ENCODE peak calls at places on chromosomes 7 and 10, in eight cellular contexts. One of them, this sample, is unnamed.

GRCh38 chr7:18873674-18874341 is 243.6 kb downstream of the TWIST1 start:
- DNase-seq in non-pigmented ciliary epithelial cell: no peak
- DNase-seq in HFFc6: peak; percentile 31
- DNase-seq in HS-27A: no peak
- DNase-seq in HL-60: no peak
- DNase-seq in kidney: no peak
- DNase-seq in stimulated activated CD8-positive, alpha-beta memory T cell treated with anti-CD3 and anti-CD28 coated beads, Interleukin-2, amount 100 ng/mL, for 1 hour: no peak
- DNase-seq in activated naive CD4-positive, alpha-beta T cell: no peak
- DNase-seq in this sample: no peak

GRCh38 chr10:131137223-131137622 is 174.3 kb downstream of the TCERG1L start:
- DNase-seq in activated naive CD4-positive, alpha-beta T cell: no peak
- DNase-seq in non-pigmented ciliary epithelial cell: no peak
- DNase-seq in HL-60: no peak
- DNase-seq in kidney: peak; percentile 49
- DNase-seq in HFFc6: no peak
- DNase-seq in HS-27A: no peak
- DNase-seq in stimulated activated CD8-positive, alpha-beta memory T cell treated with anti-CD3 and anti-CD28 coated beads, Interleukin-2, amount 100 ng/mL, for 1 hour: no peak
- DNase-seq in this sample: no peak

GRCh38 chr7:85001493-85002345 is 185.1 kb downstream of the SEMA3D start:
- DNase-seq in kidney: no peak
- DNase-seq in non-pigmented ciliary epithelial cell: no peak
- DNase-seq in HS-27A: no peak
- DNase-seq in HFFc6: no peak
- DNase-seq in HL-60: no peak
- DNase-seq in stimulated activated CD8-positive, alpha-beta memory T cell treated with anti-CD3 and anti-CD28 coated beads, Interleukin-2, amount 100 ng/mL, for 1 hour: no peak
- DNase-seq in activated naive CD4-positive, alpha-beta T cell: no peak
- DNase-seq in this sample: no peak

GRCh38 chr10:110005716-110006115 is 2.1 kb upstream of the ADD3 start:
- DNase-seq in stimulated activated CD8-positive, alpha-beta memory T cell treated with anti-CD3 and anti-CD28 coated beads, Interleukin-2, amount 100 ng/mL, for 1 hour: no peak
- DNase-seq in non-pigmented ciliary epithelial cell: peak; percentile 42
- DNase-seq in HFFc6: peak; percentile 68
- DNase-seq in activated naive CD4-positive, alpha-beta T cell: no peak
- DNase-seq in HS-27A: no peak
- DNase-seq in kidney: peak; percentile 63
- DNase-seq in HL-60: no peak
- DNase-seq in this sample: no peak

GRCh38 chr10:14491814-14492213 is 161.1 kb upstream of the FRMD4A start:
- DNase-seq in kidney: no peak
- DNase-seq in non-pigmented ciliary epithelial cell: no peak
- DNase-seq in stimulated activated CD8-positive, alpha-beta memory T cell treated with anti-CD3 and anti-CD28 coated beads, Interleukin-2, amount 100 ng/mL, for 1 hour: no peak
- DNase-seq in HFFc6: no peak
- DNase-seq in HS-27A: no peak
- DNase-seq in activated naive CD4-positive, alpha-beta T cell: no peak
- DNase-seq in HL-60: no peak
- DNase-seq in this sample: no peak

GRCh38 chr10:72068901-72069446 is 19.4 kb downstream of the SPOCK2 start:
- DNase-seq in activated naive CD4-positive, alpha-beta T cell: no peak
- DNase-seq in HFFc6: no peak
- DNase-seq in non-pigmented ciliary epithelial cell: no peak
- DNase-seq in kidney: peak; percentile 66
- DNase-seq in HS-27A: no peak
- DNase-seq in stimulated activated CD8-positive, alpha-beta memory T cell treated with anti-CD3 and anti-CD28 coated beads, Interleukin-2, amount 100 ng/mL, for 1 hour: no peak
- DNase-seq in HL-60: no peak
- DNase-seq in this sample: no peak

GRCh38 chr7:151485006-151485732 is 34.5 kb downstream of the RHEB start:
- DNase-seq in HFFc6: peak; percentile 75
- DNase-seq in activated naive CD4-positive, alpha-beta T cell: no peak
- DNase-seq in stimulated activated CD8-positive, alpha-beta memory T cell treated with anti-CD3 and anti-CD28 coated beads, Interleukin-2, amount 100 ng/mL, for 1 hour: no peak
- DNase-seq in HS-27A: no peak
- DNase-seq in HL-60: no peak
- DNase-seq in kidney: no peak
- DNase-seq in non-pigmented ciliary epithelial cell: peak; percentile 63
- DNase-seq in this sample: no peak

GRCh38 chr7:118872568-118872967 is 648.1 kb downstream of the ANKRD7 start:
- DNase-seq in activated naive CD4-positive, alpha-beta T cell: no peak
- DNase-seq in stimulated activated CD8-positive, alpha-beta memory T cell treated with anti-CD3 and anti-CD28 coated beads, Interleukin-2, amount 100 ng/mL, for 1 hour: no peak
- DNase-seq in non-pigmented ciliary epithelial cell: peak; percentile 5
- DNase-seq in HL-60: no peak
- DNase-seq in HFFc6: no peak
- DNase-seq in HS-27A: no peak
- DNase-seq in kidney: no peak
- DNase-seq in this sample: peak; percentile 17

GRCh38 chr7:47254081-47255006 is 327.6 kb downstream of the TNS3 start:
- DNase-seq in HFFc6: peak; percentile 23
- DNase-seq in stimulated activated CD8-positive, alpha-beta memory T cell treated with anti-CD3 and anti-CD28 coated beads, Interleukin-2, amount 100 ng/mL, for 1 hour: no peak
- DNase-seq in HS-27A: no peak
- DNase-seq in HL-60: peak; percentile 32
- DNase-seq in non-pigmented ciliary epithelial cell: no peak
- DNase-seq in kidney: peak; percentile 96
- DNase-seq in activated naive CD4-positive, alpha-beta T cell: peak; percentile 4
- DNase-seq in this sample: peak; percentile 70

GRCh38 chr10:11325817-11326216 is 285.6 kb downstream of the USP6NL start:
- DNase-seq in non-pigmented ciliary epithelial cell: peak; percentile 6
- DNase-seq in HFFc6: peak; percentile 15
- DNase-seq in HS-27A: no peak
- DNase-seq in HL-60: no peak
- DNase-seq in kidney: no peak
- DNase-seq in stimulated activated CD8-positive, alpha-beta memory T cell treated with anti-CD3 and anti-CD28 coated beads, Interleukin-2, amount 100 ng/mL, for 1 hour: no peak
- DNase-seq in activated naive CD4-positive, alpha-beta T cell: no peak
- DNase-seq in this sample: no peak

GRCh38 chr7:30135551-30136271 is 925 bp downstream of the MTURN start:
- DNase-seq in kidney: peak; percentile 87
- DNase-seq in stimulated activated CD8-positive, alpha-beta memory T cell treated with anti-CD3 and anti-CD28 coated beads, Interleukin-2, amount 100 ng/mL, for 1 hour: no peak
- DNase-seq in HFFc6: peak; percentile 71
- DNase-seq in HS-27A: no peak
- DNase-seq in HL-60: peak; percentile 68
- DNase-seq in activated naive CD4-positive, alpha-beta T cell: peak; percentile 38
- DNase-seq in non-pigmented ciliary epithelial cell: no peak
- DNase-seq in this sample: peak; percentile 46

GRCh38 chr10:123606955-123607354 is 59.2 kb upstream of the GPR26 start:
- DNase-seq in HS-27A: no peak
- DNase-seq in HFFc6: no peak
- DNase-seq in activated naive CD4-positive, alpha-beta T cell: no peak
- DNase-seq in non-pigmented ciliary epithelial cell: no peak
- DNase-seq in HL-60: no peak
- DNase-seq in stimulated activated CD8-positive, alpha-beta memory T cell treated with anti-CD3 and anti-CD28 coated beads, Interleukin-2, amount 100 ng/mL, for 1 hour: no peak
- DNase-seq in kidney: no peak
- DNase-seq in this sample: no peak

GRCh38 chr10:102916173-102916572 is 1.9 kb upstream of the CNNM2 start:
- DNase-seq in non-pigmented ciliary epithelial cell: no peak
- DNase-seq in activated naive CD4-positive, alpha-beta T cell: no peak
- DNase-seq in kidney: no peak
- DNase-seq in stimulated activated CD8-positive, alpha-beta memory T cell treated with anti-CD3 and anti-CD28 coated beads, Interleukin-2, amount 100 ng/mL, for 1 hour: no peak
- DNase-seq in HFFc6: no peak
- DNase-seq in HL-60: no peak
- DNase-seq in HS-27A: no peak
- DNase-seq in this sample: no peak

GRCh38 chr10:11210211-11210922 is 192.7 kb downstream of the CELF2 start:
- DNase-seq in HL-60: no peak
- DNase-seq in HFFc6: no peak
- DNase-seq in HS-27A: no peak
- DNase-seq in kidney: no peak
- DNase-seq in non-pigmented ciliary epithelial cell: no peak
- DNase-seq in activated naive CD4-positive, alpha-beta T cell: no peak
- DNase-seq in stimulated activated CD8-positive, alpha-beta memory T cell treated with anti-CD3 and anti-CD28 coated beads, Interleukin-2, amount 100 ng/mL, for 1 hour: no peak
- DNase-seq in this sample: peak; percentile 42

GRCh38 chr10:132527338-132528063 is 10.1 kb upstream of the INPP5A start:
- DNase-seq in stimulated activated CD8-positive, alpha-beta memory T cell treated with anti-CD3 and anti-CD28 coated beads, Interleukin-2, amount 100 ng/mL, for 1 hour: no peak
- DNase-seq in HL-60: no peak
- DNase-seq in kidney: peak; percentile 55
- DNase-seq in HFFc6: no peak
- DNase-seq in non-pigmented ciliary epithelial cell: no peak
- DNase-seq in HS-27A: no peak
- DNase-seq in activated naive CD4-positive, alpha-beta T cell: no peak
- DNase-seq in this sample: no peak

GRCh38 chr7:28957822-28958234 is 302 bp downstream of the TRIL start:
- DNase-seq in HS-27A: no peak
- DNase-seq in activated naive CD4-positive, alpha-beta T cell: no peak
- DNase-seq in HFFc6: no peak
- DNase-seq in kidney: peak; percentile 81
- DNase-seq in HL-60: no peak
- DNase-seq in stimulated activated CD8-positive, alpha-beta memory T cell treated with anti-CD3 and anti-CD28 coated beads, Interleukin-2, amount 100 ng/mL, for 1 hour: no peak
- DNase-seq in non-pigmented ciliary epithelial cell: no peak
- DNase-seq in this sample: no peak

GRCh38 chr10:59553127-59553649 is 156.5 kb downstream of the SLC16A9 start:
- DNase-seq in HL-60: no peak
- DNase-seq in stimulated activated CD8-positive, alpha-beta memory T cell treated with anti-CD3 and anti-CD28 coated beads, Interleukin-2, amount 100 ng/mL, for 1 hour: no peak
- DNase-seq in HS-27A: no peak
- DNase-seq in activated naive CD4-positive, alpha-beta T cell: no peak
- DNase-seq in kidney: no peak
- DNase-seq in non-pigmented ciliary epithelial cell: no peak
- DNase-seq in HFFc6: no peak
- DNase-seq in this sample: no peak

GRCh38 chr10:77669892-77670291 is 32.3 kb upstream of the KCNMA1 start:
- DNase-seq in non-pigmented ciliary epithelial cell: no peak
- DNase-seq in HL-60: no peak
- DNase-seq in kidney: no peak
- DNase-seq in HFFc6: no peak
- DNase-seq in stimulated activated CD8-positive, alpha-beta memory T cell treated with anti-CD3 and anti-CD28 coated beads, Interleukin-2, amount 100 ng/mL, for 1 hour: no peak
- DNase-seq in HS-27A: no peak
- DNase-seq in activated naive CD4-positive, alpha-beta T cell: no peak
- DNase-seq in this sample: no peak

GRCh38 chr10:28676297-28676967 is 889 bp upstream of the BAMBI start:
- DNase-seq in HS-27A: no peak
- DNase-seq in HL-60: peak; percentile 31
- DNase-seq in stimulated activated CD8-positive, alpha-beta memory T cell treated with anti-CD3 and anti-CD28 coated beads, Interleukin-2, amount 100 ng/mL, for 1 hour: no peak
- DNase-seq in activated naive CD4-positive, alpha-beta T cell: no peak
- DNase-seq in HFFc6: no peak
- DNase-seq in non-pigmented ciliary epithelial cell: no peak
- DNase-seq in kidney: no peak
- DNase-seq in this sample: peak; percentile 13

GRCh38 chr10:124515244-124515970 is 53.8 kb downstream of the LHPP start:
- DNase-seq in non-pigmented ciliary epithelial cell: no peak
- DNase-seq in HL-60: no peak
- DNase-seq in kidney: no peak
- DNase-seq in HFFc6: no peak
- DNase-seq in activated naive CD4-positive, alpha-beta T cell: no peak
- DNase-seq in stimulated activated CD8-positive, alpha-beta memory T cell treated with anti-CD3 and anti-CD28 coated beads, Interleukin-2, amount 100 ng/mL, for 1 hour: no peak
- DNase-seq in HS-27A: no peak
- DNase-seq in this sample: no peak

GRCh38 chr7:75532639-75533038 is 40.5 kb downstream of the SPDYE5 start:
- DNase-seq in kidney: no peak
- DNase-seq in HL-60: no peak
- DNase-seq in activated naive CD4-positive, alpha-beta T cell: no peak
- DNase-seq in HS-27A: no peak
- DNase-seq in HFFc6: no peak
- DNase-seq in stimulated activated CD8-positive, alpha-beta memory T cell treated with anti-CD3 and anti-CD28 coated beads, Interleukin-2, amount 100 ng/mL, for 1 hour: no peak
- DNase-seq in non-pigmented ciliary epithelial cell: no peak
- DNase-seq in this sample: no peak

GRCh38 chr7:16980539-16980938 is 98.8 kb upstream of the AGR3 start:
- DNase-seq in non-pigmented ciliary epithelial cell: no peak
- DNase-seq in HS-27A: no peak
- DNase-seq in kidney: no peak
- DNase-seq in activated naive CD4-positive, alpha-beta T cell: no peak
- DNase-seq in HFFc6: no peak
- DNase-seq in HL-60: no peak
- DNase-seq in stimulated activated CD8-positive, alpha-beta memory T cell treated with anti-CD3 and anti-CD28 coated beads, Interleukin-2, amount 100 ng/mL, for 1 hour: no peak
- DNase-seq in this sample: no peak

GRCh38 chr7:81260152-81260551 is 341.3 kb upstream of the SEMA3C start:
- DNase-seq in HL-60: no peak
- DNase-seq in HS-27A: no peak
- DNase-seq in non-pigmented ciliary epithelial cell: no peak
- DNase-seq in activated naive CD4-positive, alpha-beta T cell: no peak
- DNase-seq in kidney: no peak
- DNase-seq in stimulated activated CD8-positive, alpha-beta memory T cell treated with anti-CD3 and anti-CD28 coated beads, Interleukin-2, amount 100 ng/mL, for 1 hour: no peak
- DNase-seq in HFFc6: no peak
- DNase-seq in this sample: no peak

GRCh38 chr10:130045801-130046321 is 64.8 kb downstream of the C10orf143 start:
- DNase-seq in stimulated activated CD8-positive, alpha-beta memory T cell treated with anti-CD3 and anti-CD28 coated beads, Interleukin-2, amount 100 ng/mL, for 1 hour: no peak
- DNase-seq in HS-27A: no peak
- DNase-seq in activated naive CD4-positive, alpha-beta T cell: no peak
- DNase-seq in kidney: peak; percentile 74
- DNase-seq in HL-60: no peak
- DNase-seq in non-pigmented ciliary epithelial cell: no peak
- DNase-seq in HFFc6: no peak
- DNase-seq in this sample: no peak

GRCh38 chr7:151408839-151409554 is 841 bp downstream of the WDR86 start:
- DNase-seq in stimulated activated CD8-positive, alpha-beta memory T cell treated with anti-CD3 and anti-CD28 coated beads, Interleukin-2, amount 100 ng/mL, for 1 hour: no peak
- DNase-seq in activated naive CD4-positive, alpha-beta T cell: no peak
- DNase-seq in non-pigmented ciliary epithelial cell: no peak
- DNase-seq in HFFc6: no peak
- DNase-seq in kidney: peak; percentile 81
- DNase-seq in HS-27A: no peak
- DNase-seq in HL-60: peak; percentile 45
- DNase-seq in this sample: peak; percentile 45

GRCh38 chr10:18134509-18134908 is 5.7 kb upstream of the CACNB2 start:
- DNase-seq in activated naive CD4-positive, alpha-beta T cell: no peak
- DNase-seq in stimulated activated CD8-positive, alpha-beta memory T cell treated with anti-CD3 and anti-CD28 coated beads, Interleukin-2, amount 100 ng/mL, for 1 hour: no peak
- DNase-seq in HS-27A: no peak
- DNase-seq in HL-60: no peak
- DNase-seq in HFFc6: no peak
- DNase-seq in non-pigmented ciliary epithelial cell: no peak
- DNase-seq in kidney: no peak
- DNase-seq in this sample: no peak

GRCh38 chr10:105262666-105263065 is 621.6 kb downstream of the SORCS3 start:
- DNase-seq in stimulated activated CD8-positive, alpha-beta memory T cell treated with anti-CD3 and anti-CD28 coated beads, Interleukin-2, amount 100 ng/mL, for 1 hour: no peak
- DNase-seq in HL-60: no peak
- DNase-seq in non-pigmented ciliary epithelial cell: no peak
- DNase-seq in HS-27A: no peak
- DNase-seq in HFFc6: no peak
- DNase-seq in kidney: no peak
- DNase-seq in activated naive CD4-positive, alpha-beta T cell: no peak
- DNase-seq in this sample: no peak

GRCh38 chr7:4479367-4480039 is 202.6 kb upstream of the FOXK1 start:
- DNase-seq in stimulated activated CD8-positive, alpha-beta memory T cell treated with anti-CD3 and anti-CD28 coated beads, Interleukin-2, amount 100 ng/mL, for 1 hour: no peak
- DNase-seq in activated naive CD4-positive, alpha-beta T cell: no peak
- DNase-seq in HFFc6: peak; percentile 24
- DNase-seq in non-pigmented ciliary epithelial cell: peak; percentile 26
- DNase-seq in HL-60: peak; percentile 42
- DNase-seq in kidney: no peak
- DNase-seq in HS-27A: no peak
- DNase-seq in this sample: peak; percentile 50